ENCODE peak calls at places on chromosomes 11 and 22, in six cellular contexts. Q, G, X, S, A and M are unnamed samples.

GRCh38 chr11:34180045-34180813 is 74.8 kb downstream of the NAT10 start:
- DNase-seq in A (no peak), X (no peak), Q (no peak), S (no peak), G (no peak), M (no peak)

GRCh38 chr22:43830931-43831560 is 18.9 kb upstream of the EFCAB6 start:
- DNase-seq in Q (no peak), S (no peak), X (no peak), G (no peak), A (no peak), M (no peak)

GRCh38 chr22:26907366-26907765 is 250.0 kb downstream of the MIAT start:
- DNase-seq in G (no peak), S (no peak), X (no peak), A (no peak), Q (no peak), M (no peak)

GRCh38 chr11:12235945-12236743 is 125.8 kb downstream of the MICAL2 start:
- DNase-seq in Q (peak), G (no peak), X (peak), A (peak), S (peak), M (peak)

GRCh38 chr11:73869234-73869949 is 7.3 kb downstream of the COA4 start:
- DNase-seq in Q (no peak), G (no peak), X (no peak), S (no peak), A (no peak), M (peak)

GRCh38 chr22:33832558-33833151 is 87.6 kb downstream of the LARGE1 start:
- DNase-seq in S (no peak), X (no peak), G (peak), Q (no peak), A (no peak), M (peak)

GRCh38 chr11:119376197-119376847 is 5.2 kb downstream of the USP2 start:
- DNase-seq in Q (peak), X (no peak), S (peak), G (peak), A (peak), M (no peak)

GRCh38 chr11:109237636-109238035 is 184.4 kb upstream of the C11orf87 start:
- DNase-seq in X (no peak), G (no peak), S (no peak), A (no peak), Q (no peak), M (peak)

GRCh38 chr11:65366340-65366773 is 11.8 kb downstream of the TIGD3 start:
- DNase-seq in G (no peak), S (peak), A (peak), Q (peak), X (peak), M (peak)

GRCh38 chr22:42716649-42717127 is 4.0 kb downstream of the A4GALT start:
- DNase-seq in S (no peak), G (no peak), Q (no peak), A (no peak), X (no peak), M (no peak)

GRCh38 chr11:118530180-118530682 is 761 bp upstream of the TMEM25 start:
- DNase-seq in A (peak), S (peak), X (peak), Q (no peak), G (no peak), M (peak)

GRCh38 chr22:41517172-41518047 is 26.9 kb downstream of the POLR3H start:
- DNase-seq in Q (peak), X (peak), G (peak), S (peak), A (peak), M (peak)

GRCh38 chr11:85813721-85814120 is 2.8 kb upstream of the SYTL2 start:
- DNase-seq in G (no peak), A (no peak), Q (no peak), S (no peak), X (no peak), M (no peak)

GRCh38 chr11:101034076-101034475 is 95.5 kb downstream of the PGR start:
- DNase-seq in Q (peak), S (peak), X (no peak), G (peak), A (peak), M (peak)

GRCh38 chr22:31488988-31489617 is 539 bp downstream of the EIF4ENIF1 start:
- DNase-seq in S (no peak), X (peak), A (peak), Q (peak), G (peak), M (peak)

GRCh38 chr22:44701824-44702478 is at the start of gene PRR5:
- DNase-seq in S (peak), X (peak), A (peak), Q (peak), G (peak), M (peak)

DNA sequence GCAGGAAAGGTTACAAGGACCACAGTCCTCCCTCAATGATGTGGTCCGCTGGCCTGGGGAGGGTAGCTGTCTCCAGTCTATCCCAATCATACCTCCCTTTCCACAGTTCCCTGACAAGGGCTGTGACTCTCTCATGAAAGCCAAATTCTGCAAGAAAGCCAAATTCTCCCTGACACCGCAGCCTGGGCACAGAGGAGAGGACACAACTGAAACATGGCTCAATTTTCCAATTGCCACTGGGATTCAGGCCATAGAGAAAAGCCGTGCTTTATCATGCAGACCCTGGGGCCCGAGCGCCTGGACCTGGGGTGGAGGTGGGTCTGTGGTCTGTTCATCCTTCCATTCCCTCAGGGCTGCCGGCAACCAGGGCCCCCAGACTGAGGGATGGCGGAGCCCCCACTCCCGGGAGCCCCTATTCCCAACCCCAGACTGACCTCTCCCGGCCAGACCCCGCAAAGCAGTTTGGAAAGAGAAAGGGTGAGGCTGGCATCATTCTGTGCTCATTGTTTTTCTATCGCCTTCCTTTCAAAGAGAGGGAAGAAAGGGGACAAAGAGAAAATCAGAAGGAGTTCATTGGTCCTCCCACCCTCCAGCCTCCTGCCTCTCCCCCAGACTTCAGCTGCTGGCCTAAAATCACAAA is 239.5 kb downstream of the BUD13 start:
- DNase-seq in X (no peak), Q (peak), A (no peak), G (no peak), S (no peak), M (no peak)
- TF ChIP-seq CTCF in X (peak), Q (peak), A (no peak), G (no peak), S (no peak), M (no peak)

DNA sequence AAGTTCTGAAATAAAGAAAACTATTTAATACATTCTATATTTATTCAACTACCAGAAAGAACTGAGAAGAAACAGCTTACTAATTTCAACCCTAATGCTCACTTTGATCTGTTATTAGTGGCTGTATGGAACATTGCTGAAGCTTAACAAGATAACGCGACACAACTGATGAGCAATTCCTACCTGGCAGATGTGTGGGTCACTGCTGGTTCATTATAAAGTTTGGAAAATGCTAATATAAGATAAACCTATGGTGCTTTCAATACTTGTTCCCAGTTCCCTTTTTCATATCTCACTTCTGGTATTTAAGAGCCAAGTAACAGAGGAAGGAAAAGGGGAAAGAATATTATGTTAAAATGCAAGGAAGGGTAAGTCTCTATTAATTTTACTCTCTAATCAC is 10.5 kb downstream of the CTSC start:
- DNase-seq in G (no peak), X (no peak), Q (no peak), S (no peak), A (no peak), M (no peak)
- H3K4me3 ChIP-seq in G (no peak), X (no peak), Q (no peak), S (no peak), A (no peak), M (no peak)

GRCh38 chr22:48004936-48005335 is 1242.5 kb downstream of the TBC1D22A start:
- DNase-seq in Q (no peak), A (no peak), S (no peak), X (no peak), G (no peak), M (no peak)

DNA sequence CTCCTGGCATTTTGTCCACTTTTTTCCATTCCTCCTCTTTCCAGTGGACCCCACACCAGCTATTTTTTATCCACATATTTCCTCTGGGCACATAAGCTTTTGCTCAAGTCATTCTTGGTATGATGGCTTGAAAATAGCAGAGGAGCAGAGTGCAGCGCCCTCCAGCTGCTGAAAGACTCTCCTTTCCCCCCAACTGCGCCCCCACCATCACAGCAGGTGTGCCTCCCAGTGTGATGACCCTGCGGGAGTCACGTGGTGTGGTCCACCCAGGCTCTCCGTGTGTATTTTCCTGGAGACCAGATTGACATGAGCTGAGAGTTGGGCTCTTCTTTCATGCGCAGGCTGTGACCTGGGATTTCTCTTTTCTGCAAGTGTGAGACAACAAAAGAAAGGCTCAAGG is 1241.6 kb downstream of the TBC1D22A start:
- DNase-seq in Q (no peak), G (no peak), S (no peak), X (no peak), A (no peak), M (no peak)
- TF ChIP-seq CTCF in Q (peak), G (no peak), S (no peak), X (no peak), A (no peak), M (no peak)

GRCh38 chr22:23067691-23068090 is 2.6 kb upstream of the GNAZ start:
- DNase-seq in S (no peak), Q (no peak), G (no peak), X (no peak), A (no peak), M (no peak)

GRCh38 chr22:23070418-23071162 is at the start of gene GNAZ:
- DNase-seq in Q (peak), S (no peak), X (no peak), A (no peak), G (peak), M (peak)

GRCh38 chr22:23069502-23070357 is 589 bp upstream of the GNAZ start:
- DNase-seq in Q (peak), A (peak), G (peak), X (peak), S (peak), M (peak)

GRCh38 chr22:23068096-23068831 is 2.1 kb upstream of the GNAZ start:
- DNase-seq in A (no peak), Q (no peak), X (no peak), S (no peak), G (no peak), M (no peak)

DNA sequence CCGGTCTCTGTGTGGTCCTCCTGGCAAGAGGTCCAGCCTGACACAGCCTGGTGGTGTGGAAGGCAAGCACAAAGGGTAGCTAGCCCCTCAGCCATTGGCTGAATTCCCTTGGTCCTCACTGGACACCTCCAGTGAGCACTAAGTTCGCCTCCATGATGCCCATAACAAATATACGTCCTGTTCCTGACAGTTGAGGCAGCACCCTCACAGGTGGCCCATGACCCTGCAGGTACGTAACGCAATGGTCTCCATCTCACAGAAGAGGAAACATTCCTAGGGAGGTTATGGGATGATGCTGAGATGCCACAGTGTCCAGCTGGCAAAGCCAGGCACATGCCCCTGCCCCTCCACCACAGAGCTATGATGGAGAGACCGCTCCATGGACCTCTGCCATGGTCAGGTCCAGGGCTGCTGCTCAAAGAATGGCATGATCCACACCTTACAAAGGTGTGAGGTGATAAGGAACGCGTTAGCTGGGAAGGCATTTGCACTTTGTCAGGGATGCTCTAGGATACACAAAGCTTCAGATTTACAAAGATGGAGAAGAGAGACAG is 1.4 kb upstream of the GNAZ start:
- DNase-seq in Q (no peak), G (no peak), A (no peak), S (no peak), X (no peak), M (no peak)
- H3K4me3 ChIP-seq in Q (peak), G (no peak), A (no peak), S (no peak), X (no peak), M (no peak)

DNA sequence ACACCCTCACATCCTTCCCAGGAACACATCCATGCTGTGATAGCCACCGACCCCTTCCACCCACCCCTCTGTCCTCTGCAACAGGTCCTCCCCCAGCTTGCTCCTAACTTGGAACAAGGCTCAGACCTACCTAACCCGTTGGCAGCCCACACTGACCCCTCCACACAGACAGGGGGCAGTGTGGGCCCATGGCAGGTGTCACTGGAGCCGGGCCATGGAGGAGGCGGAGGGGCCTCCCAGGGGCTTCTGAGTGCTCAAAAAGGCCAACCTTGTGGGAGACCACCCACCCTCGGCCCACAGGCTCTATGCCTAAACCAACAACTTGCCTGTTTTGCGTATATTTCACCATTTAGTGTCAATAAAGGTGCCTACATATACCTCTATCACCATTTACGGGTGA is 57.0 kb downstream of the CERK start:
- DNase-seq in A (no peak), G (no peak), X (no peak), S (no peak), Q (no peak), M (no peak)
- TF ChIP-seq CTCF in A (no peak), G (peak), X (peak), S (no peak), Q (no peak), M (peak)

GRCh38 chr11:128398517-128399152 is 188.7 kb downstream of the ETS1 start:
- DNase-seq in G (no peak), A (no peak), S (no peak), X (no peak), Q (no peak), M (no peak)
- H3K4me3 ChIP-seq in G (no peak), A (no peak), S (no peak), X (no peak), Q (no peak), M (no peak)